ENCODE peak calls at places on chromosomes 7 and 10, in four cellular contexts. I is left ventricle myocardium inferior, M is PC-3, R is IMR-90. X is an unnamed sample.

GRCh38 chr10:47055386-47056382 is 144.5 kb downstream of the PTPN20 start:
- DNase-seq in I (no peak), M (no peak), R (no peak), X (no peak)

GRCh38 chr10:16848562-16849154 is 31.4 kb upstream of the RSU1 start:
- DNase-seq in I (no peak), M (no peak), R (no peak), X (no peak)

GRCh38 chr7:50497968-50498367 is 47.8 kb upstream of the FIGNL1 start:
- DNase-seq in I (no peak), M (no peak), R (peak), X (peak)

GRCh38 chr7:1255083-1255816 is 22.6 kb downstream of the UNCX start:
- DNase-seq in I (no peak), M (no peak), R (no peak), X (no peak)

GRCh38 chr10:84548869-84549268 is 220.5 kb downstream of the CCSER2 start:
- DNase-seq in I (no peak), M (no peak), R (no peak), X (peak)

GRCh38 chr7:44982535-44982923 is 3.7 kb upstream of the MYO1G start:
- DNase-seq in I (no peak), M (no peak), R (no peak), X (no peak)

GRCh38 chr10:33241351-33241750 is 93.1 kb downstream of the NRP1 start:
- DNase-seq in I (no peak), M (no peak), R (peak), X (peak)

GRCh38 chr10:72981882-72982529 is 27.4 kb upstream of the PLA2G12B start:
- DNase-seq in I (no peak), M (no peak), R (no peak), X (peak)

GRCh38 chr10:80509403-80510161 is 28.1 kb upstream of the SH2D4B start:
- DNase-seq in I (peak), M (no peak), R (peak), X (peak)

GRCh38 chr7:142194201-142194600 is 63.7 kb downstream of the PRSS58 start:
- DNase-seq in I (no peak), M (peak), R (no peak), X (no peak)

GRCh38 chr7:28142650-28143049 is 37.9 kb downstream of the JAZF1 start:
- DNase-seq in I (no peak), M (no peak), R (no peak), X (no peak)

GRCh38 chr7:7944619-7945282 is 23.8 kb upstream of the GLCCI1 start:
- DNase-seq in I (no peak), M (no peak), R (no peak), X (peak)

GRCh38 chr7:131076032-131076431 is 251.6 kb upstream of the MKLN1 start:
- DNase-seq in I (no peak), M (peak), R (peak), X (peak)

GRCh38 chr7:151246161-151247015 is 2.1 kb downstream of the SMARCD3 start:
- DNase-seq in I (no peak), M (no peak), R (no peak), X (peak)

GRCh38 chr7:151247016-151247580 is 1.4 kb downstream of the SMARCD3 start:
- DNase-seq in I (no peak), M (no peak), R (no peak), X (no peak)

GRCh38 chr7:151244156-151244870 is 4.2 kb downstream of the SMARCD3 start:
- DNase-seq in I (no peak), M (peak), R (peak), X (peak)

GRCh38 chr7:151244871-151245346 is 3.6 kb downstream of the SMARCD3 start:
- DNase-seq in I (no peak), M (no peak), R (no peak), X (no peak)

GRCh38 chr7:151245360-151246160 is 2.9 kb downstream of the SMARCD3 start:
- DNase-seq in I (no peak), M (peak), R (no peak), X (no peak)
- H3K4me3 ChIP-seq in I (peak), M (peak), R (no peak), X (peak)

GRCh38 chr10:63116452-63117072 is 16.6 kb upstream of the NRBF2 start:
- DNase-seq in I (no peak), M (peak), R (no peak), X (no peak)

GRCh38 chr10:63123963-63124362 is 9.2 kb upstream of the NRBF2 start:
- DNase-seq in I (no peak), M (no peak), R (no peak), X (peak)

GRCh38 chr10:63115732-63116383 is 17.3 kb upstream of the NRBF2 start:
- DNase-seq in I (peak), M (peak), R (peak), X (peak)

GRCh38 chr10:63125459-63125858 is 7.7 kb upstream of the NRBF2 start:
- DNase-seq in I (no peak), M (peak), R (no peak), X (no peak)

GRCh38 chr10:63120554-63120953 is 12.6 kb upstream of the NRBF2 start:
- DNase-seq in I (no peak), M (no peak), R (peak), X (peak)
- TF ChIP-seq CTCF in I (no peak), M (no peak), R (no peak), X (no peak)

DNA sequence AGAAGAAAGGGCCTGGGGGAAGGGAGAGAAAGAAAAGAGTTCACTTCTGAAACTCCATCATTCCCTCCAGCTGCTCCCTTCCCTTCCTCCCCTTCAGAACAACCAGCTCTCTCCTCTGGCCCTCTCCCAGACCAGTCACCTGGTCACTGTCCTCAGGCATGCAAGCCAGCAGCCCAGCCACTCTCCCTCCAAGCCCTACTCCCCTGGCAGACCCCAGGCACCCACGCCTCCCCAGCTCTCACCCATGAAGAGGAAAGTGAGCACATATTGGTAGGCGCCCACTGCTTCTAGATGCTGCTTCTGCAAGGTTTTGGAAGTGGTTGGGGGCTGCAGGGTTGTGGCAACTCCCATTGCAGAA is 353 bp downstream of the MOGAT3 start:
- DNase-seq in I (no peak), M (no peak), R (no peak), X (no peak)
- H3K4me3 ChIP-seq in I (no peak), M (no peak), R (no peak), X (no peak)

DNA sequence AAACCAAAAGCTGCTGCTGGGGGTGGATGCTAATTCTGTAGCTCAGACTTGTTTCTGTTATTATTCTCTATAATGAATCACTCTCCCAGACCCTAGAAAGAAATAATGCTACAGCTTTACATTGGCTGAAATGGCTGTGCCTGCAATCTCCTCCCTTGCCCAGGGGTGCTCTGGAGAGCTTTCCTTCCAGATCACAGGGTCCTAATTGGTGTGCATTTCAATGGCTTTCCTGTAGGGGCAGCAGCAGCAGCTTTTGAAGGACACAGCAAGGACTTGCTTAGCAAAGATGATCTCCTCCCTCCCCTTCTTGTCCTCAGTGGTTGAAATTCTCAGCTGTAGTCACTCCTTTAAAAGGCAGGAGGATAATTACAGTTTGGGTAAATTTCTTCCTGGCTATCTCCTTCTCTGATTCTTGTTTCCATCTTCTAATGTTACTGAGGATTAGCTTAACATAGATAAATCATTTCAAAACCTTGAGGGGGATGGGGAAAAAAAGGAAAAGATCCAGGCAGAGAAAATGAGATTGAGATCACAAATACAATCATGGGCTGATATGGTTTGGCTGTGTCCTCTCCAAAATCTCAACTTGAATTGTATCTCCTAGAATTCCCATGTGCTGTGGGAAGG is 120.2 kb upstream of the CTTNBP2 start:
- DNase-seq in I (no peak), M (peak), R (peak), X (peak)
- TF ChIP-seq CTCF in I (peak), M (peak), R (peak), X (peak)

GRCh38 chr10:63206997-63207952 is 74.1 kb downstream of the NRBF2 start:
- DNase-seq in I (no peak), M (no peak), R (peak), X (peak)
- H3K4me3 ChIP-seq in I (peak), M (no peak), R (no peak), X (no peak)

GRCh38 chr10:76033457-76034196 is 602.2 kb downstream of the LRMDA start:
- DNase-seq in I (no peak), M (peak), R (peak), X (peak)
- TF ChIP-seq CTCF in I (peak), M (no peak), R (no peak), X (peak)

GRCh38 chr10:114607358-114607998 is 50.6 kb downstream of the ABLIM1 start:
- DNase-seq in I (no peak), M (peak), R (peak), X (peak)
- H3K4me3 ChIP-seq in I (no peak), M (no peak), R (no peak), X (no peak)

GRCh38 chr7:5699467-5699866 is 82.0 kb downstream of the RNF216 start:
- DNase-seq in I (no peak), M (no peak), R (peak), X (peak)
- TF ChIP-seq CTCF in I (no peak), M (no peak), R (no peak), X (no peak)

GRCh38 chr7:107190090-107190489 is 21.3 kb downstream of the HBP1 start:
- DNase-seq in I (no peak), M (no peak), R (no peak), X (no peak)
- H3K4me3 ChIP-seq in I (no peak), M (no peak), R (no peak), X (no peak)

DNA sequence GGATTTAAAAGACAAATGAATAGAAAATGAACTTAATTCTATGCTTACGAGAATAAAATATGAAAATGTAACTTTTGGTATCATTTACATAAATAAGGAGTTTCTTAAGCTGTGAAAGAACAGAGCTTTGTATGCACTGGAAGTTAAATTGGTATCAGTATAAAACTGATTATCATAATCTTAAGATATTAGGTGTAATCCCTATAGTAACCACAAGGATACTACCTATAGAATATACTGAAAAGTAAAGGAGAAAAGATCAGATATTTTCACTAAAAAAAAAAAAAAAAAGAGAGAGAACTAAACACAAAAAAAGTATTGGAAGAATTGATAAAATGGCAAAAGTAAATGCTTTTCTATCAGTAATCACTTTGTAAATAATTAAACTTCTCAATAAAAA is 100.1 kb downstream of the TWIST1 start:
- DNase-seq in I (no peak), M (no peak), R (no peak), X (no peak)
- TF ChIP-seq CTCF in I (no peak), M (no peak), R (no peak), X (no peak)